ENCODE peak calls at places on chromosomes 6 and 20, in six cellular contexts. U is NCI-H2029, X is SJSA1, S is SK-N-DZ, F is amniotic epithelial cell, G is psoas muscle. L is an unnamed sample.

GRCh38 chr20:8020314-8021079 is 936 bp upstream of the TMX4 start:
- DNase-seq in X (no peak), G (no peak), F (peak), S (no peak), U (no peak), L (no peak)

GRCh38 chr6:136344420-136344819 is 54.8 kb upstream of the BCLAF1 start:
- DNase-seq in X (no peak), G (no peak), S (no peak), U (no peak), F (peak), L (no peak)

GRCh38 chr6:169846286-169847056 is 95.0 kb downstream of the ERMARD start:
- DNase-seq in U (no peak), F (no peak), G (no peak), X (no peak), S (no peak), L (no peak)

GRCh38 chr6:13710552-13711383 is 867 bp downstream of the RANBP9 start:
- DNase-seq in S (peak), U (peak), X (no peak), F (no peak), G (peak), L (no peak)

GRCh38 chr20:59435496-59435895 is 135.1 kb downstream of the EDN3 start:
- DNase-seq in G (no peak), S (no peak), X (no peak), U (no peak), F (no peak), L (no peak)

GRCh38 chr6:25085761-25086160 is 150.0 kb upstream of the RIPOR2 start:
- DNase-seq in F (no peak), X (no peak), G (no peak), S (no peak), U (no peak), L (no peak)

GRCh38 chr20:19885981-19886665 is 128.1 kb downstream of the RIN2 start:
- DNase-seq in F (no peak), U (peak), S (no peak), X (peak), G (peak), L (no peak)

GRCh38 chr6:4935486-4935885 is 68.4 kb downstream of the RPP40 start:
- DNase-seq in X (no peak), G (no peak), F (no peak), U (no peak), S (no peak), L (no peak)

GRCh38 chr6:44269921-44270525 is at the start of gene TMEM151B:
- DNase-seq in F (no peak), U (no peak), S (no peak), G (no peak), X (no peak), L (no peak)